ENCODE peak calls at places on chromosomes 6 and 20, in nine cellular contexts. One of them, this sample, is unnamed.

GRCh38 chr6:165110871-165111270 is 198.5 kb downstream of the C6orf118 start:
- DNase-seq in HCT116: no peak
- DNase-seq in GM23338: no peak
- DNase-seq in A549: no peak
- DNase-seq in GM12878: no peak
- DNase-seq in HL-60: no peak
- DNase-seq in SK-N-SH: no peak
- DNase-seq in K562: no peak
- DNase-seq in HepG2: no peak
- DNase-seq in this sample: no peak

GRCh38 chr6:85537055-85537494 is 56.6 kb downstream of the SNX14 start:
- DNase-seq in HCT116: no peak
- DNase-seq in GM23338: no peak
- DNase-seq in A549: no peak
- DNase-seq in GM12878: no peak
- DNase-seq in HL-60: no peak
- DNase-seq in SK-N-SH: peak
- DNase-seq in K562: no peak
- DNase-seq in HepG2: no peak
- DNase-seq in this sample: no peak

GRCh38 chr6:139587469-139587868 is 213.0 kb upstream of the CITED2 start:
- DNase-seq in HCT116: no peak
- DNase-seq in GM23338: no peak
- DNase-seq in A549: peak
- DNase-seq in GM12878: no peak
- DNase-seq in HL-60: no peak
- DNase-seq in SK-N-SH: no peak
- DNase-seq in K562: no peak
- DNase-seq in HepG2: peak
- DNase-seq in this sample: no peak

GRCh38 chr6:141199074-141199473 is 933.7 kb upstream of the GJE1 start:
- DNase-seq in HCT116: no peak
- DNase-seq in GM23338: no peak
- DNase-seq in A549: no peak
- DNase-seq in GM12878: no peak
- DNase-seq in HL-60: no peak
- DNase-seq in SK-N-SH: no peak
- DNase-seq in K562: no peak
- DNase-seq in HepG2: no peak
- DNase-seq in this sample: no peak

GRCh38 chr6:118660218-118660569 is 8.8 kb upstream of the CEP85L start:
- DNase-seq in HCT116: no peak
- DNase-seq in GM23338: no peak
- DNase-seq in A549: no peak
- DNase-seq in GM12878: no peak
- DNase-seq in HL-60: no peak
- DNase-seq in SK-N-SH: peak
- DNase-seq in K562: peak
- DNase-seq in HepG2: no peak
- DNase-seq in this sample: no peak

GRCh38 chr20:57198359-57199072 is 67.9 kb downstream of the BMP7 start:
- DNase-seq in HCT116: no peak
- DNase-seq in GM23338: peak
- DNase-seq in A549: no peak
- DNase-seq in GM12878: no peak
- DNase-seq in HL-60: no peak
- DNase-seq in SK-N-SH: no peak
- DNase-seq in K562: no peak
- DNase-seq in HepG2: no peak
- DNase-seq in this sample: no peak

GRCh38 chr20:56347628-56348305 is 11.0 kb upstream of the FAM210B start:
- DNase-seq in HCT116: no peak
- DNase-seq in GM23338: peak
- DNase-seq in A549: no peak
- DNase-seq in GM12878: no peak
- DNase-seq in HL-60: no peak
- DNase-seq in SK-N-SH: no peak
- DNase-seq in K562: no peak
- DNase-seq in HepG2: no peak
- DNase-seq in this sample: no peak

GRCh38 chr20:8372819-8373218 is 240.8 kb downstream of the PLCB1 start:
- DNase-seq in HCT116: no peak
- DNase-seq in GM23338: no peak
- DNase-seq in A549: no peak
- DNase-seq in GM12878: no peak
- DNase-seq in HL-60: no peak
- DNase-seq in SK-N-SH: peak
- DNase-seq in K562: no peak
- DNase-seq in HepG2: no peak
- DNase-seq in this sample: no peak

GRCh38 chr6:129212081-129212480 is 329.1 kb downstream of the LAMA2 start:
- DNase-seq in HCT116: no peak
- DNase-seq in GM23338: no peak
- DNase-seq in A549: no peak
- DNase-seq in GM12878: no peak
- DNase-seq in HL-60: no peak
- DNase-seq in SK-N-SH: no peak
- DNase-seq in K562: no peak
- DNase-seq in HepG2: no peak
- DNase-seq in this sample: no peak

GRCh38 chr6:167861424-167861823 is 34.7 kb downstream of the AFDN start:
- DNase-seq in HCT116: no peak
- DNase-seq in GM23338: no peak
- DNase-seq in A549: no peak
- DNase-seq in GM12878: no peak
- DNase-seq in HL-60: no peak
- DNase-seq in SK-N-SH: no peak
- DNase-seq in K562: no peak
- DNase-seq in HepG2: no peak
- DNase-seq in this sample: no peak

GRCh38 chr6:31740397-31741223 is 805 bp downstream of the MSH5 start:
- DNase-seq in HCT116: no peak
- DNase-seq in GM23338: no peak
- DNase-seq in A549: no peak
- DNase-seq in GM12878: no peak
- DNase-seq in HL-60: peak
- DNase-seq in SK-N-SH: no peak
- DNase-seq in K562: no peak
- DNase-seq in HepG2: no peak
- DNase-seq in this sample: no peak

GRCh38 chr6:10643214-10643641 is 51.2 kb downstream of the C6orf52 start:
- DNase-seq in HCT116: no peak
- DNase-seq in GM23338: no peak
- DNase-seq in A549: no peak
- DNase-seq in GM12878: no peak
- DNase-seq in HL-60: peak
- DNase-seq in SK-N-SH: no peak
- DNase-seq in K562: no peak
- DNase-seq in HepG2: no peak
- DNase-seq in this sample: no peak

GRCh38 chr20:50313223-50313820 is 122.7 kb downstream of the CEBPB start:
- DNase-seq in HCT116: no peak
- DNase-seq in GM23338: no peak
- DNase-seq in A549: peak
- DNase-seq in GM12878: no peak
- DNase-seq in HL-60: no peak
- DNase-seq in SK-N-SH: no peak
- DNase-seq in K562: peak
- DNase-seq in HepG2: no peak
- DNase-seq in this sample: no peak

GRCh38 chr6:14058735-14059134 is 58.8 kb upstream of the CD83 start:
- DNase-seq in HCT116: no peak
- DNase-seq in GM23338: no peak
- DNase-seq in A549: no peak
- DNase-seq in GM12878: no peak
- DNase-seq in HL-60: no peak
- DNase-seq in SK-N-SH: no peak
- DNase-seq in K562: no peak
- DNase-seq in HepG2: no peak
- DNase-seq in this sample: no peak

GRCh38 chr20:62285722-62286121 is 17.1 kb upstream of the ADRM1 start:
- DNase-seq in HCT116: no peak
- DNase-seq in GM23338: no peak
- DNase-seq in A549: no peak
- DNase-seq in GM12878: no peak
- DNase-seq in HL-60: no peak
- DNase-seq in SK-N-SH: no peak
- DNase-seq in K562: no peak
- DNase-seq in HepG2: no peak
- DNase-seq in this sample: no peak

GRCh38 chr6:116672306-116672705 is 3.7 kb upstream of the ZUP1 start:
- DNase-seq in HCT116: no peak
- DNase-seq in GM23338: no peak
- DNase-seq in A549: no peak
- DNase-seq in GM12878: no peak
- DNase-seq in HL-60: no peak
- DNase-seq in SK-N-SH: no peak
- DNase-seq in K562: no peak
- DNase-seq in HepG2: no peak
- DNase-seq in this sample: no peak

GRCh38 chr6:37182736-37183590 is 13.0 kb downstream of the PIM1 start:
- DNase-seq in HCT116: no peak
- DNase-seq in GM23338: no peak
- DNase-seq in A549: no peak
- DNase-seq in GM12878: peak
- DNase-seq in HL-60: peak
- DNase-seq in SK-N-SH: no peak
- DNase-seq in K562: peak
- DNase-seq in HepG2: no peak
- DNase-seq in this sample: no peak

GRCh38 chr6:22361576-22361975 is 64.7 kb upstream of the PRL start:
- DNase-seq in HCT116: no peak
- DNase-seq in GM23338: no peak
- DNase-seq in A549: no peak
- DNase-seq in GM12878: no peak
- DNase-seq in HL-60: no peak
- DNase-seq in SK-N-SH: no peak
- DNase-seq in K562: no peak
- DNase-seq in HepG2: no peak
- DNase-seq in this sample: no peak

GRCh38 chr6:112310439-112311154 is 36.5 kb upstream of the RFPL4B start:
- DNase-seq in HCT116: no peak
- DNase-seq in GM23338: no peak
- DNase-seq in A549: no peak
- DNase-seq in GM12878: no peak
- DNase-seq in HL-60: no peak
- DNase-seq in SK-N-SH: no peak
- DNase-seq in K562: no peak
- DNase-seq in HepG2: no peak
- DNase-seq in this sample: no peak

GRCh38 chr6:97177905-97178304 is 105.1 kb downstream of the MMS22L start:
- DNase-seq in HCT116: no peak
- DNase-seq in GM23338: no peak
- DNase-seq in A549: no peak
- DNase-seq in GM12878: no peak
- DNase-seq in HL-60: no peak
- DNase-seq in SK-N-SH: no peak
- DNase-seq in K562: no peak
- DNase-seq in HepG2: peak
- DNase-seq in this sample: no peak

GRCh38 chr20:63080411-63080810 is 73.6 kb upstream of the BHLHE23 start:
- DNase-seq in HCT116: no peak
- DNase-seq in GM23338: no peak
- DNase-seq in A549: no peak
- DNase-seq in GM12878: no peak
- DNase-seq in HL-60: no peak
- DNase-seq in SK-N-SH: no peak
- DNase-seq in K562: no peak
- DNase-seq in HepG2: no peak
- DNase-seq in this sample: no peak

DNA sequence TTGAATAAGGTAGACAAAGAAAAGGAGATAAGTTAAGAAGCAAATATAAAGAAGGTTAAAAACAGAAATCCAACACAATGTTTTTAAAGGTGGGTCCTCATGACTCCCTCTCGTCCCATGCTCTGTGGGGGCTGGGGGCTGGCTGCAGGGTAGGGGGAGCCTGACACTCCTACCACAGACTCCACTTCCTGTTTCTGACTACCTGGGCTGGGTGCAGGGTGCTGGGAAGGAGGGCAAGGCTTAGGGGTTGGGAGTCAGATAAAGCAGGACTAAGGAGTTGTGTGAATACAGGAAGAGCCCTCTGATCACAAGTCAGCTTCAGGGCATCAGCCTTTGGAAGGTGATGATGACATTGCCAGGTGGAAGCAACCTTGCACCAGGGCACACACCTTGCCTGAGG is 277.0 kb upstream of the SGK1 start:
- DNase-seq in HCT116: no peak
- DNase-seq in GM23338: no peak
- DNase-seq in A549: no peak
- DNase-seq in GM12878: no peak
- DNase-seq in HL-60: no peak
- DNase-seq in SK-N-SH: no peak
- DNase-seq in K562: no peak
- DNase-seq in HepG2: no peak
- DNase-seq in this sample: no peak
- TF ChIP-seq REST in HCT116: no peak
- TF ChIP-seq REST in GM23338: no peak
- TF ChIP-seq REST in A549: no peak
- TF ChIP-seq REST in GM12878: no peak
- TF ChIP-seq REST in HL-60: no peak
- TF ChIP-seq REST in SK-N-SH: no peak
- TF ChIP-seq REST in K562: no peak
- TF ChIP-seq REST in HepG2: no peak
- TF ChIP-seq REST in this sample: no peak

GRCh38 chr6:42563697-42564495 is at the start of gene UBR2:
- DNase-seq in HCT116: peak
- DNase-seq in GM23338: peak
- DNase-seq in A549: peak
- DNase-seq in GM12878: peak
- DNase-seq in HL-60: peak
- DNase-seq in SK-N-SH: peak
- DNase-seq in K562: peak
- DNase-seq in HepG2: peak
- DNase-seq in this sample: peak
- TF ChIP-seq CTCF in HCT116: no peak
- TF ChIP-seq CTCF in GM23338: peak
- TF ChIP-seq CTCF in A549: no peak
- TF ChIP-seq CTCF in GM12878: peak
- TF ChIP-seq CTCF in HL-60: no peak
- TF ChIP-seq CTCF in SK-N-SH: peak
- TF ChIP-seq CTCF in K562: peak
- TF ChIP-seq CTCF in HepG2: peak
- TF ChIP-seq CTCF in this sample: peak

GRCh38 chr6:20600831-20601230 is 66.6 kb downstream of the CDKAL1 start:
- DNase-seq in HCT116: no peak
- DNase-seq in GM23338: no peak
- DNase-seq in A549: no peak
- DNase-seq in GM12878: no peak
- DNase-seq in HL-60: no peak
- DNase-seq in SK-N-SH: peak
- DNase-seq in K562: no peak
- DNase-seq in HepG2: no peak
- DNase-seq in this sample: no peak
- TF ChIP-seq REST in HCT116: no peak
- TF ChIP-seq REST in GM23338: no peak
- TF ChIP-seq REST in A549: no peak
- TF ChIP-seq REST in GM12878: no peak
- TF ChIP-seq REST in HL-60: no peak
- TF ChIP-seq REST in SK-N-SH: no peak
- TF ChIP-seq REST in K562: no peak
- TF ChIP-seq REST in HepG2: no peak
- TF ChIP-seq REST in this sample: no peak

GRCh38 chr6:110329729-110330436 is 28.3 kb downstream of the METTL24 start:
- DNase-seq in HCT116: no peak
- DNase-seq in GM23338: no peak
- DNase-seq in A549: no peak
- DNase-seq in GM12878: no peak
- DNase-seq in HL-60: no peak
- DNase-seq in SK-N-SH: no peak
- DNase-seq in K562: no peak
- DNase-seq in HepG2: peak
- DNase-seq in this sample: no peak
- TF ChIP-seq CTCF in HCT116: no peak
- TF ChIP-seq CTCF in GM23338: no peak
- TF ChIP-seq CTCF in A549: no peak
- TF ChIP-seq CTCF in GM12878: no peak
- TF ChIP-seq CTCF in HL-60: no peak
- TF ChIP-seq CTCF in SK-N-SH: no peak
- TF ChIP-seq CTCF in K562: no peak
- TF ChIP-seq CTCF in HepG2: no peak
- TF ChIP-seq CTCF in this sample: no peak

This sample was measured in Panc1.